ENCODE peak calls at places on chromosomes 16 and 17, in nine cellular contexts. G is keratinocyte, O is ovary, Y is sigmoid colon, K is lung, T is thoracic aorta, R is SJSA1, Q is upper lobe of right lung, V is colonic mucosa. Z is an unnamed sample.

GRCh38 chr16:66295761-66296546 is 70.5 kb upstream of the CDH5 start:
- DNase-seq in G (no peak), O (no peak), Y (peak; percentile 25), K (no peak), T (no peak), R (peak; percentile 34), Q (no peak), V (no peak), Z (no peak)

GRCh38 chr17:13888043-13888442 is 181.3 kb upstream of the COX10 start:
- DNase-seq in G (no peak), O (no peak), Y (no peak), K (no peak), T (no peak), R (no peak), Q (no peak), V (no peak), Z (no peak)

GRCh38 chr17:81153340-81153803 is 11.9 kb upstream of the PVALEF start:
- DNase-seq in G (no peak), O (no peak), Y (no peak), K (no peak), T (no peak), R (peak; percentile 87), Q (no peak), V (no peak), Z (no peak)

GRCh38 chr16:73433493-73434307 is 385.8 kb upstream of the ZFHX3 start:
- DNase-seq in G (no peak), O (no peak), Y (no peak), K (no peak), T (no peak), R (no peak), Q (no peak), V (no peak), Z (no peak)

GRCh38 chr17:10205549-10206185 is 7.3 kb upstream of the GAS7 start:
- DNase-seq in G (no peak), O (no peak), Y (no peak), K (no peak), T (no peak), R (no peak), Q (no peak), V (no peak), Z (no peak)

GRCh38 chr16:27547134-27547533 is 2.6 kb downstream of the GTF3C1 start:
- DNase-seq in G (peak; percentile 26), O (no peak), Y (peak; percentile 29), K (no peak), T (no peak), R (no peak), Q (no peak), V (no peak), Z (no peak)

GRCh38 chr17:39929657-39930407 is 2.3 kb downstream of the LRRC3C start:
- DNase-seq in G (no peak), O (no peak), Y (no peak), K (no peak), T (no peak), R (peak; percentile 63), Q (no peak), V (no peak), Z (no peak)

GRCh38 chr16:79347176-79347715 is 253.3 kb downstream of the MAF start:
- DNase-seq in G (no peak), O (no peak), Y (no peak), K (no peak), T (no peak), R (no peak), Q (no peak), V (no peak), Z (no peak)

GRCh38 chr16:15523092-15523541 is 88.7 kb downstream of the BMERB1 start:
- DNase-seq in G (no peak), O (no peak), Y (no peak), K (no peak), T (no peak), R (no peak), Q (peak; percentile 68), V (peak; percentile 59), Z (no peak)

GRCh38 chr16:8861563-8862308 is 7.1 kb downstream of the CARHSP1 start:
- DNase-seq in G (no peak), O (peak; percentile 54), Y (peak; percentile 84), K (no peak), T (no peak), R (no peak), Q (no peak), V (no peak), Z (no peak)

GRCh38 chr17:74744714-74745547 is 3.5 kb upstream of the NHERF1 start:
- DNase-seq in G (no peak), O (peak; percentile 82), Y (peak; percentile 90), K (peak; percentile 90), T (peak; percentile 63), R (peak; percentile 83), Q (peak; percentile 93), V (peak; percentile 94), Z (peak; percentile 84)

GRCh38 chr17:74742153-74742515 is 5.1 kb downstream of the RAB37 start:
- DNase-seq in G (no peak), O (no peak), Y (no peak), K (no peak), T (no peak), R (peak; percentile 73), Q (no peak), V (no peak), Z (no peak)

GRCh38 chr17:74744349-74744713 is 4.1 kb upstream of the NHERF1 start:
- DNase-seq in G (no peak), O (no peak), Y (peak; percentile 15), K (no peak), T (no peak), R (peak; percentile 39), Q (no peak), V (no peak), Z (no peak)

GRCh38 chr17:74742978-74743545 is 5.4 kb upstream of the NHERF1 start:
- DNase-seq in G (no peak), O (no peak), Y (peak; percentile 38), K (no peak), T (no peak), R (peak; percentile 45), Q (no peak), V (no peak), Z (no peak)

GRCh38 chr17:74743755-74744154 is 4.7 kb upstream of the NHERF1 start:
- DNase-seq in G (no peak), O (no peak), Y (no peak), K (no peak), T (no peak), R (no peak), Q (no peak), V (no peak), Z (no peak)
- H3K4me1 ChIP-seq in G (peaks cover 4% of the 10 kb centered on the region), O (peaks cover under 1% of the 10 kb centered on the region), Y (peaks cover 9% of the 10 kb centered on the region), K (peaks cover 27% of the 10 kb centered on the region), T (peaks cover 18% of the 10 kb centered on the region), R (peaks cover 51% of the 10 kb centered on the region), Q (peaks cover 52% of the 10 kb centered on the region), V (peaks cover 9% of the 10 kb centered on the region), Z (no peaks in the 10 kb centered on the region)

GRCh38 chr16:11361043-11361442 is 15.8 kb downstream of the RMI2 start:
- DNase-seq in G (no peak), O (no peak), Y (no peak), K (no peak), T (no peak), R (no peak), Q (no peak), V (no peak), Z (no peak)

GRCh38 chr16:11356573-11357331 is 11.5 kb downstream of the RMI2 start:
- DNase-seq in G (no peak), O (peak; percentile 81), Y (peak; percentile 82), K (peak; percentile 75), T (no peak), R (peak; percentile 88), Q (peak; percentile 90), V (peak; percentile 78), Z (no peak)

GRCh38 chr16:11360581-11360980 is 15.3 kb downstream of the RMI2 start:
- DNase-seq in G (no peak), O (no peak), Y (no peak), K (no peak), T (no peak), R (no peak), Q (peak; percentile 36), V (no peak), Z (no peak)

GRCh38 chr16:11359370-11359769 is 14.1 kb downstream of the RMI2 start:
- DNase-seq in G (peak; percentile 66), O (no peak), Y (no peak), K (peak; percentile 57), T (no peak), R (peak; percentile 71), Q (peak; percentile 67), V (no peak), Z (peak; percentile 93)

GRCh38 chr16:11358531-11358930 is 13.3 kb downstream of the RMI2 start:
- DNase-seq in G (no peak), O (no peak), Y (no peak), K (no peak), T (no peak), R (no peak), Q (peak; percentile 48), V (no peak), Z (no peak)
- H3K4me1 ChIP-seq in G (peaks cover 34% of the 10 kb centered on the region), O (peaks cover 21% of the 10 kb centered on the region), Y (peaks cover 18% of the 10 kb centered on the region), K (peaks cover 12% of the 10 kb centered on the region), T (peaks cover 39% of the 10 kb centered on the region), R (peaks cover 81% of the 10 kb centered on the region), Q (peaks cover 39% of the 10 kb centered on the region), V (peaks cover 7% of the 10 kb centered on the region), Z (no peaks in the 10 kb centered on the region)

DNA sequence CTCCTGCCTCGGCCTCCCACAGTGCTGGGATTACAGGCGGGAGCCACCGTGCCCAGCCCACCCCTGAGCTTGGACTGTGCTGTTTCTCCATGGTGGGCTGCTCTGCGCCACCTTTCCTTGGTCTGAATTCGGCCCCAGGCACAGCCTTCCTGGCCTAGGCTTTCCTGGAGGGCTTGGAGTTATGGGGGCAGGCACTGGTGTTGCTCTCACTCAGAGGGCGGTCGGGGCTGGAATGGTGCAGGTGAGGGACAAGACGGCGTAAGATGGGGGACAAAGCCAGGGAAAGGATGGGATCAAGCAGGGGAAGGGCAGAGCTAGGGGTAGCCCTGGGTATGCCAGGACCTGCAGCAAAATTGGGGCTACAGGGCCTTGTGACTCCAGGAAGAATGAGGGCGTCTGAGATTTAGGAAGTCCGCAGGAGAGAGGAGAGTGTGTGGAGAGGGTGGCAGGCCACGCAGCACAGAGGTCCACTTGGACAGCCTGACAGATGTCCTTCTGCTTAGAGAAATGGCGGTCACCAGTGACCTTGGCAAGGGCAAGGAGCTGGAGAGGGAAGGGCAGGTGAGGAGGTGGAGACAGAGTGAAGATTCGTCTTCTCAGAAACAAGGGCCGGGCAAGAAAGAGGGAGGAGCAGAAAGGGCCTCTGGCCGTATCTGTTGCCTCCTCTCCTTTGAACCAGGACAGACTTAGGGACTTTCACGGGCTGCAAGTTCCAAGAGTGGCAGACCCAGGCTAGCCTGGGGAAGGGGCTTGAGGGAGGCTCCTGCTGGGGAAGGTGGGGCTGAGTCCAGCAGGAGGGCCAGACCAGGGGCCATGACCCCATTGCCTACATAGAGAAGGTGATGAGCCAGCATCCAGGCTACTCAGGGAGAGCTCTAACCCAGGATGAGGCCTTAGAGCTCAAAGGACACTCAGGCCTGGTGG is 1.5 kb upstream of the ATP6V0C start:
- DNase-seq in G (no peak), O (peak; percentile 20), Y (peak; percentile 69), K (no peak), T (no peak), R (peak; percentile 42), Q (no peak), V (no peak), Z (no peak)
- H3K4me1 ChIP-seq in G (peaks cover 26% of the 10 kb centered on the region), O (peaks cover 18% of the 10 kb centered on the region), Y (peaks cover 50% of the 10 kb centered on the region), K (peaks cover 23% of the 10 kb centered on the region), T (peaks cover 39% of the 10 kb centered on the region), R (peaks cover 30% of the 10 kb centered on the region), Q (peaks cover 37% of the 10 kb centered on the region), V (peaks cover 13% of the 10 kb centered on the region), Z (peaks cover 25% of the 10 kb centered on the region)

DNA sequence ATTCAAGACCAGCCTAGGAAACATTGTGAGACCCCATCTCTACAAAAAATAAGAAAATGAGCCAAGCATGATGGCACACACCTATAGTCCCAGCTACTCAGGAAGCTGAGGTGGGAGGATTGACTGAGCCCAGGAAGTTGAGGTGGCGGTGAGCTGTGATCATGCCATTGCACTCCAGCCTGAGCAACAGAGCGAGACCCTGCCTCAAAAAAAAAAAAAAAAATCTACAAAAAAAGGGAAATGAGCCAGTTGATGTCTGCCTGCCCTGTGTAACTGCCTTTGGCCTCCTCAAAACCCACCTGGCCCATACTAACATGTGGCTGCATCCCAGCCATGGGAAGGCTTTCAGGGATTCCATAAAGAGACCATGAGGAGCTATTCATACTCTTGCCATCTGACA is 4.5 kb downstream of the RANBP10 start:
- DNase-seq in G (no peak), O (no peak), Y (no peak), K (no peak), T (no peak), R (no peak), Q (no peak), V (no peak), Z (no peak)
- H3K4me1 ChIP-seq in G (peaks cover 10% of the 10 kb centered on the region), O (peaks cover 6% of the 10 kb centered on the region), Y (peaks cover 31% of the 10 kb centered on the region), K (peaks cover 15% of the 10 kb centered on the region), T (peaks cover 14% of the 10 kb centered on the region), R (peaks cover 12% of the 10 kb centered on the region), Q (peaks cover 20% of the 10 kb centered on the region), V (peaks cover 7% of the 10 kb centered on the region), Z (no peaks in the 10 kb centered on the region)

Z was measured in breast epithelium.